ENCODE peak calls at places on chromosomes 2 and 18, in four cellular contexts. X is GM12891, E is K562, D is GM12878. W is an unnamed sample.

GRCh38 chr2:72159611-72160010 is 11.9 kb upstream of the CYP26B1 start:
- DNase-seq in X (no peak), D (no peak), E (no peak), W (no peak)

GRCh38 chr2:219453691-219454131 is 19.1 kb downstream of the SPEG start:
- DNase-seq in D (no peak), E (no peak), X (no peak), W (no peak)

GRCh38 chr2:139990646-139991335 is 1210.6 kb upstream of the NXPH2 start:
- DNase-seq in X (no peak), E (no peak), D (no peak), W (no peak)

GRCh38 chr2:46390036-46390435 is 89.3 kb upstream of the TMEM247 start:
- DNase-seq in E (no peak), D (no peak), X (no peak), W (no peak)

GRCh38 chr2:221517362-221518121 is 54.6 kb downstream of the EPHA4 start:
- DNase-seq in E (no peak), X (no peak), D (peak; percentile 57), W (peak; percentile 63)

GRCh38 chr2:96955694-96956610 is 30.4 kb downstream of the FAM178B start:
- DNase-seq in D (no peak), X (no peak), E (no peak), W (no peak)

GRCh38 chr2:100852999-100853908 is 33.3 kb downstream of the NPAS2 start:
- DNase-seq in X (no peak), D (no peak), E (no peak), W (peak; percentile 23)

GRCh38 chr2:14831458-14831857 is 198.9 kb downstream of the LRATD1 start:
- DNase-seq in X (no peak), E (no peak), D (no peak), W (no peak)

GRCh38 chr2:219457784-219458369 is 23.2 kb downstream of the SPEG start:
- DNase-seq in X (no peak), E (peak; percentile 28), D (no peak), W (no peak)

GRCh38 chr2:117536139-117536538 is 278.4 kb upstream of the DDX18 start:
- DNase-seq in D (no peak), X (no peak), E (no peak), W (no peak)

GRCh38 chr2:191351298-191351697 is 106.1 kb downstream of the MYO1B start:
- DNase-seq in X (no peak), D (no peak), E (no peak), W (no peak)

GRCh38 chr18:80154293-80154692 is 45.2 kb downstream of the ADNP2 start:
- DNase-seq in D (peak; percentile 23), E (peak; percentile 13), X (no peak), W (peak; percentile 44)

GRCh38 chr2:33022989-33023731 is 76.4 kb downstream of the LTBP1 start:
- DNase-seq in D (no peak), X (no peak), E (peak; percentile 30), W (no peak)

GRCh38 chr2:186345745-186346144 is 140.3 kb upstream of the ZC3H15 start:
- DNase-seq in D (no peak), E (no peak), X (no peak), W (no peak)

GRCh38 chr2:46647041-46647440 is 167.7 kb downstream of the TMEM247 start:
- DNase-seq in D (no peak), X (no peak), E (no peak), W (no peak)

GRCh38 chr2:103161456-103162289 is 399.8 kb downstream of the TMEM182 start:
- DNase-seq in E (peak; percentile 59), D (no peak), X (peak; percentile 21), W (peak; percentile 13)

GRCh38 chr2:3662239-3662638 is 4.2 kb downstream of the ALLC start:
- DNase-seq in X (no peak), D (no peak), E (no peak), W (no peak)

GRCh38 chr18:56038258-56039030 is 450.5 kb upstream of the TCF4 start:
- DNase-seq in X (no peak), E (no peak), D (no peak), W (no peak)

GRCh38 chr2:180159921-180160320 is 152.8 kb upstream of the CWC22 start:
- DNase-seq in E (no peak), X (no peak), D (no peak), W (no peak)

GRCh38 chr2:9112079-9112721 is 94.4 kb upstream of the ASAP2 start:
- DNase-seq in E (peak; percentile 69), X (no peak), D (no peak), W (no peak)

GRCh38 chr2:240615409-240615808 is 9.9 kb upstream of the GPR35 start:
- DNase-seq in D (no peak), X (no peak), E (no peak), W (no peak)

GRCh38 chr18:24731981-24732380 is 271.5 kb downstream of the HRH4 start:
- DNase-seq in X (no peak), E (no peak), D (no peak), W (no peak)
- TF ChIP-seq SPI1 in X (no peak), E (no peak), D (no peak), W (no peak)

DNA sequence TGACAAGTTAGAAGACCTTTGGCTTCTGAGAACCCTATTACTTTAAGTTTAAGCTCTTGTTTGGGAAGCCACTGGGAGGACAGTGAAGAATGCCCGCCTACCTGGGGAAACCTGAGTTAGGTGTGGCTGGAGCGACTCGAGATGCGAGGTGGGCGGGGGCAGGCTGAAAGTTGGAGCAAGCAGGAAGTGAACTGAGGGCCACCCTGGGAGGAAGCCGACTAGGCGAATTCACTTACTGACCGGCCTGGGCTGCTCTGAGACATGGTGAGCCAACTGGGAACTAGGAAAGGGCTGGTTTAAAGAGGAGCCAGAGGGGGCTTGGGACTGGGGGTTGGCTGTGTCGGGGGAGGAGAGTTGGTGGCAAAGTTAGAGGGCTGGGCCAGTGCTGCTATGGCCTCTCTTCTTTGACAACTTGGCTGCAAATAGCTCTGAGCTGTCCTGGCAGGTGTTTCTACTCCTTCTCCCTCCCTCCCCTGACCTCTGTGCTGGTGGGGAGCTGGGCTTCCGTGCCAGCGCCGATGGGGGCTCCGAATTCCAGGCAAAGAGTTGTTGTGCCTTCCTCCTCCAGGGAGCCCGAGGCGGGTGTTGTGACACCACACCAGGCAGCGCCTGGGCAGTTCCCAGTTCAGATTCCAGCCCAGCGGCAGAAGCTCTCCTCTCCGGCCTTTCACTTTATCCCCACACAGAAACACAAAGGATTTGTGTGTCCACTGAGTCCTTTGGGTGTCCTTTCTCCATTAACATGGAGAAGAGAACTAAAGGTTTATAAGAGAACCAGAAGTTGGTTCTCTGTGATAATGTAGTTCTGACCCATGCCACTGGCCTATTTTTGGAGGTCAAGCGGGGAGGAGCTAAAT is at the start of gene VAMP8:
- DNase-seq in E (peak; percentile 87), X (no peak), D (no peak), W (peak; percentile 86)
- TF ChIP-seq SPI1 in E (peak; percentile 71), X (peak; percentile 44), D (peak; percentile 50), W (peak; percentile 62)

GRCh38 chr2:148103946-148104345 is 83.1 kb downstream of the MBD5 start:
- DNase-seq in X (no peak), E (no peak), D (no peak), W (no peak)

GRCh38 chr2:148108377-148108776 is 87.5 kb downstream of the MBD5 start:
- DNase-seq in D (no peak), X (no peak), E (no peak), W (no peak)

GRCh38 chr2:148110184-148110583 is 89.3 kb downstream of the MBD5 start:
- DNase-seq in D (no peak), X (no peak), E (no peak), W (no peak)

GRCh38 chr2:148106331-148106730 is 85.4 kb downstream of the MBD5 start:
- DNase-seq in E (no peak), X (no peak), D (no peak), W (no peak)
- TF ChIP-seq SPI1 in E (no peak), X (no peak), D (no peak), W (no peak)

GRCh38 chr18:600107-600506 is 3.3 kb downstream of the CLUL1 start:
- DNase-seq in X (no peak), E (no peak), D (no peak), W (no peak)

GRCh38 chr18:595571-595970 is 1.2 kb upstream of the CLUL1 start:
- DNase-seq in E (no peak), X (no peak), D (no peak), W (no peak)

GRCh38 chr18:598053-598665 is 1.4 kb downstream of the CLUL1 start:
- DNase-seq in D (no peak), E (no peak), X (no peak), W (no peak)

GRCh38 chr18:595068-595467 is 1.7 kb upstream of the CLUL1 start:
- DNase-seq in X (no peak), E (no peak), D (no peak), W (no peak)

DNA sequence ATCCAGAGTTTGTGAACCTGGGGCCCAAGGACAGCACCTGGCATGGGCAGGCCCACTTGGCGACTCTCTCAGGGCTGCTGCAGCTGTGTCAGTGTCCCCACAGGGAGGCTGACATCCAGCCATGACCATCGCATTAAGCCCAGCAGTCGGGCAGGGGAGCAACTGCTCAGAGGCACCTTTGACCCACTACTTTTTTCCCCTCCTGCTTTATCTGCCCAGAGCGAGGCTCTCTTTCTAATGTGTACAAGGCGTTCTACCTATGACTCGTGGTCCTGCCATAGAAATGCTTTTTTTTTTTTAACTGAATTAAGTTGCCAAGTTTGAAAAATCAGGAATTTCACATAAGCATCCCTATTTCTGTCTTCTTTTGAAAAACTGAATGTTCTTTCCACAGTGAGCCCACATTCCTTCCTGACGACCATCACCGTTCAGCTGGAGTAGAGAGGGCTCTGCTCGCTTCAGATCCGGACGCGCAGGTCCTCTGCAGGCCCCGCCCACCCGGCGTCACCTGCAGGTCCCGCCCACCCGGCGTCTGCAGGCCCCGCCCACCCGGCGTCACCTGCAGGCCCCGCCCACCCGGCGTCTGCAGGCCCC is 403 bp upstream of the CLUL1 start:
- DNase-seq in E (peak; percentile 88), X (peak; percentile 44), D (no peak), W (peak; percentile 13)
- TF ChIP-seq SPI1 in E (no peak), X (no peak), D (no peak), W (no peak)

GRCh38 chr2:233267516-233268245 is 16.2 kb downstream of the ATG16L1 start:
- DNase-seq in E (no peak), X (peak; percentile 36), D (peak; percentile 58), W (peak; percentile 31)
- TF ChIP-seq SPI1 in E (no peak), X (peak; percentile 51), D (peak; percentile 9), W (no peak)